ENCODE peak calls at places on chromosomes 7 and 10, in ten cellular contexts. Z is epithelial cell of esophagus, D is mammary epithelial cell, J is breast epithelium, P is cardiac muscle cell, I is colonic mucosa, A is fibroblast of lung, B is uterus, C is heart left ventricle, M is HFF-Myc. W is an unnamed sample.

GRCh38 chr7:150368884-150369739 is 490 bp downstream of the REPIN1 start:
- DNase-seq in Z (peak), D (no peak), J (peak), P (peak), I (peak), A (peak), B (peak), C (peak), M (no peak), W (no peak)

GRCh38 chr10:101193210-101193609 is 36.1 kb downstream of the LBX1 start:
- DNase-seq in Z (no peak), D (no peak), J (no peak), P (no peak), I (no peak), A (no peak), B (no peak), C (no peak), M (no peak), W (no peak)

GRCh38 chr7:33558961-33559710 is 346.2 kb upstream of the BMPER start:
- DNase-seq in Z (no peak), D (no peak), J (no peak), P (no peak), I (no peak), A (no peak), B (no peak), C (no peak), M (no peak), W (no peak)

GRCh38 chr10:36393800-36394199 is 731.6 kb upstream of the ANKRD30A start:
- DNase-seq in Z (peak), D (peak), J (no peak), P (no peak), I (no peak), A (no peak), B (no peak), C (no peak), M (peak), W (no peak)

GRCh38 chr10:72254891-72255568 is 18.7 kb upstream of the DDIT4 start:
- DNase-seq in Z (peak), D (peak), J (peak), P (peak), I (peak), A (peak), B (peak), C (peak), M (no peak), W (no peak)

GRCh38 chr7:50207251-50207564 is 97.3 kb upstream of the IKZF1 start:
- DNase-seq in Z (no peak), D (no peak), J (no peak), P (no peak), I (no peak), A (no peak), B (no peak), C (no peak), M (no peak), W (no peak)

GRCh38 chr7:2200584-2200980 is 32.2 kb downstream of the MAD1L1 start:
- DNase-seq in Z (no peak), D (no peak), J (no peak), P (no peak), I (no peak), A (no peak), B (no peak), C (no peak), M (no peak), W (no peak)

GRCh38 chr7:52254396-52255025 is 780.9 kb upstream of the POM121L12 start:
- DNase-seq in Z (no peak), D (no peak), J (no peak), P (no peak), I (no peak), A (no peak), B (no peak), C (no peak), M (no peak), W (no peak)

GRCh38 chr7:158973941-158974785 is 117.8 kb downstream of the DYNC2I1 start:
- DNase-seq in Z (no peak), D (no peak), J (no peak), P (no peak), I (no peak), A (no peak), B (no peak), C (no peak), M (no peak), W (no peak)

GRCh38 chr10:110355922-110356627 is 51.4 kb upstream of the SMNDC1 start:
- DNase-seq in Z (no peak), D (no peak), J (no peak), P (no peak), I (no peak), A (no peak), B (no peak), C (no peak), M (no peak), W (no peak)

GRCh38 chr7:7786595-7786994 is 68.2 kb upstream of the RPA3 start:
- DNase-seq in Z (no peak), D (no peak), J (no peak), P (no peak), I (no peak), A (no peak), B (no peak), C (no peak), M (no peak), W (no peak)

GRCh38 chr7:151014950-151015349 is 9.3 kb downstream of the ATG9B start:
- DNase-seq in Z (peak), D (no peak), J (no peak), P (no peak), I (peak), A (no peak), B (no peak), C (no peak), M (no peak), W (no peak)

GRCh38 chr10:70964281-70964680 is 75.9 kb upstream of the PCBD1 start:
- DNase-seq in Z (no peak), D (no peak), J (no peak), P (no peak), I (no peak), A (no peak), B (no peak), C (no peak), M (no peak), W (no peak)

GRCh38 chr7:2405201-2405600 is 1.8 kb downstream of the CHST12 start:
- DNase-seq in Z (no peak), D (no peak), J (no peak), P (no peak), I (no peak), A (no peak), B (no peak), C (no peak), M (no peak), W (no peak)

GRCh38 chr10:14010083-14010551 is 320.6 kb downstream of the FRMD4A start:
- DNase-seq in Z (peak), D (peak), J (no peak), P (peak), I (no peak), A (peak), B (no peak), C (peak), M (peak), W (no peak)

GRCh38 chr10:33129987-33130386 is 172.0 kb upstream of the ITGB1 start:
- DNase-seq in Z (peak), D (no peak), J (no peak), P (peak), I (no peak), A (peak), B (no peak), C (no peak), M (no peak), W (no peak)

GRCh38 chr7:455110-455928 is 64.3 kb downstream of the PDGFA start:
- DNase-seq in Z (peak), D (peak), J (peak), P (peak), I (no peak), A (no peak), B (peak), C (peak), M (no peak), W (no peak)

GRCh38 chr7:135714534-135715009 is 13.4 kb downstream of the SLC13A4 start:
- DNase-seq in Z (peak), D (peak), J (no peak), P (peak), I (no peak), A (peak), B (no peak), C (no peak), M (no peak), W (no peak)

GRCh38 chr7:36202347-36202896 is 49.4 kb downstream of the EEPD1 start:
- DNase-seq in Z (no peak), D (no peak), J (no peak), P (peak), I (no peak), A (peak), B (no peak), C (no peak), M (no peak), W (no peak)

GRCh38 chr7:57400531-57401155 is 49.3 kb upstream of the ZNF716 start:
- DNase-seq in Z (no peak), D (no peak), J (no peak), P (no peak), I (no peak), A (no peak), B (no peak), C (no peak), M (no peak), W (no peak)

GRCh38 chr7:42843209-42843800 is 68.6 kb downstream of the C7orf25 start:
- DNase-seq in Z (peak), D (no peak), J (no peak), P (peak), I (peak), A (peak), B (peak), C (peak), M (no peak), W (no peak)

GRCh38 chr7:158487546-158488224 is 99.9 kb downstream of the PTPRN2 start:
- DNase-seq in Z (no peak), D (no peak), J (no peak), P (no peak), I (no peak), A (no peak), B (no peak), C (no peak), M (no peak), W (no peak)

GRCh38 chr7:66558660-66559465 is 69.8 kb upstream of the KCTD7 start:
- DNase-seq in Z (no peak), D (no peak), J (no peak), P (no peak), I (no peak), A (peak), B (no peak), C (no peak), M (no peak), W (no peak)

GRCh38 chr7:29459591-29459990 is 104.0 kb upstream of the PRR15 start:
- DNase-seq in Z (no peak), D (no peak), J (no peak), P (no peak), I (no peak), A (no peak), B (no peak), C (no peak), M (no peak), W (no peak)

GRCh38 chr10:114206902-114207301 is 27.7 kb downstream of the TDRD1 start:
- DNase-seq in Z (peak), D (no peak), J (no peak), P (no peak), I (no peak), A (no peak), B (no peak), C (no peak), M (no peak), W (no peak)

GRCh38 chr10:34280599-34281374 is 534.3 kb downstream of the PARD3 start:
- DNase-seq in Z (peak), D (peak), J (peak), P (peak), I (no peak), A (peak), B (peak), C (no peak), M (peak), W (peak)

GRCh38 chr10:42977032-42977416 is 99.8 kb upstream of the RET start:
- DNase-seq in Z (no peak), D (no peak), J (no peak), P (no peak), I (no peak), A (no peak), B (no peak), C (no peak), M (no peak), W (peak)

GRCh38 chr10:43981232-43981631 is 332.6 kb upstream of the ZNF32 start:
- DNase-seq in Z (no peak), D (no peak), J (no peak), P (peak), I (no peak), A (no peak), B (no peak), C (no peak), M (no peak), W (no peak)

GRCh38 chr7:17236161-17236560 is 62.3 kb upstream of the AHR start:
- DNase-seq in Z (no peak), D (no peak), J (no peak), P (peak), I (no peak), A (no peak), B (no peak), C (no peak), M (no peak), W (no peak)

GRCh38 chr10:3786295-3786981 is 1.4 kb upstream of the KLF6 start:
- DNase-seq in Z (peak), D (peak), J (peak), P (peak), I (peak), A (peak), B (no peak), C (peak), M (no peak), W (no peak)

DNA sequence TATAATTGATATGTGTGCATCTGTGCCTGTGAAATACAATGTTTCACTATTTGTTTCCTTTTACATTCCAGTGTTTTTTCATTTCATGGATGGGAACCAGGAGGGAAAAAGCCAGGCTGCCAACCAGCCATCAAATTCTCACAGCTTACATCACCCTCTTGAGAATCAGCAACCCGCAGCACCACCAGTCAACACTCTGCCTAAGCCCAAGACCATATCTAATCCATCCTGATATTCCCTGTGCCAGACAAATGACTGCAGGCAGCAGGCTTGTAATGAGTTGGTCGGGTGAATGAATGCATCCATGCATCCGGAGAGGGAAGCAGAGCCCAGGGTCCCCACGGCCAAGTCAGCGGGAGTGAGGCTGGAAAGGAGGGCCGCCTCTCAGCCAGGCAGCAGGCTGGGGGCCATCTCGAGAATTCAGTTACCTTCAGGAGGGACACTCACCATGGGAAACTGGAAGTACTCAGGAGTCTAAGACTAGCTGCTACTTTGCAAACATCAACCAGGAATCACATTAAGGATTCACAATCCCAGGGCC is 46.9 kb downstream of the SLIT1 start:
- DNase-seq in Z (no peak), D (no peak), J (no peak), P (no peak), I (no peak), A (no peak), B (no peak), C (no peak), M (no peak), W (no peak)
- TF ChIP-seq CTCF in Z (no peak), D (no peak), J (no peak), P (no peak), I (no peak), A (no peak), B (no peak), C (no peak), M (no peak), W (no peak)

GRCh38 chr7:70052691-70053090 is 454.4 kb downstream of the AUTS2 start:
- DNase-seq in Z (no peak), D (no peak), J (no peak), P (peak), I (no peak), A (peak), B (no peak), C (no peak), M (no peak), W (no peak)
- TF ChIP-seq CTCF in Z (no peak), D (no peak), J (no peak), P (no peak), I (no peak), A (no peak), B (no peak), C (no peak), M (no peak), W (no peak)

GRCh38 chr10:85319826-85320225 is 991.4 kb downstream of the CCSER2 start:
- DNase-seq in Z (no peak), D (no peak), J (no peak), P (no peak), I (no peak), A (no peak), B (no peak), C (peak), M (no peak), W (no peak)

GRCh38 chr10:85319150-85319549 is 990.8 kb downstream of the CCSER2 start:
- DNase-seq in Z (peak), D (no peak), J (no peak), P (no peak), I (no peak), A (no peak), B (no peak), C (no peak), M (no peak), W (no peak)

GRCh38 chr10:85315657-85316056 is 987.3 kb downstream of the CCSER2 start:
- DNase-seq in Z (no peak), D (no peak), J (no peak), P (no peak), I (no peak), A (no peak), B (no peak), C (no peak), M (no peak), W (no peak)

GRCh38 chr10:85317827-85318226 is 989.4 kb downstream of the CCSER2 start:
- DNase-seq in Z (no peak), D (no peak), J (no peak), P (no peak), I (no peak), A (no peak), B (no peak), C (no peak), M (no peak), W (no peak)
- TF ChIP-seq CTCF in Z (no peak), D (no peak), J (no peak), P (no peak), I (no peak), A (no peak), B (no peak), C (no peak), M (no peak), W (no peak)

DNA sequence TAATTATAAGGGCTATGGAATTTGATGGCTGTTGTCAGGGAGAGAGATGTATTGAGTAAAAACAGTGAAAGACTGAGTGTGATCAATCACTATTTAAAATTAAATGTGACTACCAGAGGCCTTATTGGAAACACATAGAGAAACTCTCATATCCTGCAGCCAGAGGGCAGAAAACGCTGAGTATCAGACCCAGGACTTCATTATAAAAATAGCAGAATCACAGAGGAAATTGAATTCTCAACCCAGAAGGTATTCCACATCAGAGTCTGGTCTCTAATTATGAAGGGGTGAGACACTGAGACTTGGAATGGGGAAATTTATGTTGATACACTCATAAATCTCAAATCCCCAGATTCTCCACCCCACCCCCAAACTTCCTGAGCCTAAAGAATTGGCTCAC is 69.5 kb upstream of the IL6 start:
- DNase-seq in Z (no peak), D (no peak), J (no peak), P (no peak), I (no peak), A (no peak), B (no peak), C (no peak), M (no peak), W (no peak)
- TF ChIP-seq CTCF in Z (no peak), D (peak), J (no peak), P (no peak), I (no peak), A (peak), B (no peak), C (no peak), M (no peak), W (no peak)

DNA sequence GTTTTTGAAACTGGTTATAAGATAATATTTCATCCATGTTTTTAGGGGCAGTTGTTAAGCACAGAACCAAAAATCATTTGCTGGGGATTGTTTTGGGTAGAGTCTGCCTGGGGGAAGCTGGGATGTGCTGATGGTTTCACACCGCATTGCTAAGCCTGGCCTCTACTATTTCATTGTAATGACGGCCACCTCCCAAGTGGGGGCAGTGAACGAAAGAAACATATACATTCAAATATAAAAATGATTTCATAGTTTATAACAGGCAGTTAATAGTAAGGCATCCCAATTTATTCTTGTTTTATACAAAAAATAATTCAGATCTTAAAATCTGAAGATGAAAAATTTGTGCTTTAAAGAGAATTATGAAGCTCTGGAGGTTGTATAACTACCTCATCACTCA is 750.8 kb downstream of the REEP3 start:
- DNase-seq in Z (no peak), D (no peak), J (no peak), P (no peak), I (no peak), A (no peak), B (no peak), C (no peak), M (no peak), W (no peak)
- TF ChIP-seq CTCF in Z (no peak), D (no peak), J (no peak), P (no peak), I (no peak), A (peak), B (no peak), C (no peak), M (no peak), W (no peak)

DNA sequence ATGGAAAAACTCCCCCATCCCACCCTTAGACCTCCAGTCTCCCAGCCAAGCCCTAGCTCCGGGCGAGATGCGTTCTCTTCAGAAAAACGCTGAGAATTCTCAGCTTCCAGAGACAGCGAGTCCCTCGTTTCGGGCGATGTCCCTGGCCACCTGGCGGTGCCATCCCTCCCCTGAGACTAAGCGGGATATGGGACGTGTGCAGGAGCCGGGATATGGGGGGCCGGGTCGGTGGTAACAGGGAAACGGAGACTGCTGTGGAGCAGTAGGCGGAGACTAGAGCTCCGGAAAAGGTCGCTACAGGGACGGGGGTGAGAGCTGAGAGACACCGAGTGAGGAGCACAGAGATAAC is 435 bp upstream of the STRIP2 start:
- DNase-seq in Z (no peak), D (no peak), J (no peak), P (no peak), I (no peak), A (no peak), B (no peak), C (no peak), M (no peak), W (no peak)
- TF ChIP-seq CTCF in Z (no peak), D (peak), J (peak), P (no peak), I (no peak), A (peak), B (no peak), C (no peak), M (no peak), W (no peak)

GRCh38 chr10:122688293-122688989 is 11.2 kb downstream of the C10orf120 start:
- DNase-seq in Z (peak), D (peak), J (no peak), P (peak), I (no peak), A (no peak), B (no peak), C (peak), M (no peak), W (no peak)
- TF ChIP-seq CTCF in Z (peak), D (no peak), J (no peak), P (no peak), I (no peak), A (no peak), B (no peak), C (peak), M (no peak), W (no peak)

DNA sequence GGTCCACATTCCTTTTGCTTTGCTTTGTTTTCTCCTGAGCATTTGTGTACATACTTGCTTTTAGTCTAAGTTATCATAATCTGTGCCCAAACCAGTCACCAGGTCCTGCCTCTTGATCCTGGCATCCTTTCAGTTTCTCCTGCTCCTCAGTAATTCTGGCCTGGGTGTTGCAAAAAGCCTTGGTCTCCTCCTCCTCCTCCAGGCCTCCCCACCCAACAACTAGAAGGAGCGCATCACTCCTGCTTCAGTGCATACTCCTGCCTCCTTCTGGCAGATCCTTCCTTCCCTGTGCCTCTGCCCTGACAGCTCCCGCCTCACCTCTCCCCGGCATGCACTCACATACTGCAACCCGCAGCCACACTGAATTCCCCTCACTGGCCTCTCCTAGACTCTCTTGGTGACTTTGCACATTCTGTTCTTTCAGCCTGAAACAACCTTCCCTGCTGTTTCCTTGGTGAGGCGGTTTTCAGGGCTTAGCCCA is 2.3 kb downstream of the DENND2A start:
- DNase-seq in Z (peak), D (no peak), J (no peak), P (peak), I (no peak), A (peak), B (peak), C (no peak), M (no peak), W (no peak)
- TF ChIP-seq CTCF in Z (peak), D (peak), J (no peak), P (peak), I (no peak), A (peak), B (no peak), C (no peak), M (peak), W (no peak)

W was measured in omental fat pad.